ENCODE peak calls at places on chromosomes 2 and 18, in seven cellular contexts. I is heart left ventricle; J is A549; N is CD4-positive, alpha-beta memory T cell; D is IMR-90; T is tibial nerve; S is colonic mucosa. G is an unnamed sample. For H3K9me3, the result is how much of the 10 kb centered on the place peaks cover.

GRCh38 chr2:57886196-57886786 is 160.3 kb upstream of the VRK2 start:
- DNase-seq in I (no peak), J (no peak), N (no peak), D (no peak), T (no peak), S (no peak), G (no peak)

GRCh38 chr2:237326250-237327171 is 87.5 kb downstream of the COL6A3 start:
- DNase-seq in I (no peak), J (no peak), N (no peak), D (peak), T (no peak), S (no peak), G (no peak)

GRCh38 chr18:31232779-31233424 is 70.2 kb upstream of the DSC1 start:
- DNase-seq in I (no peak), J (no peak), N (no peak), D (no peak), T (no peak), S (peak), G (no peak)

GRCh38 chr18:55013685-55014084 is 54.4 kb upstream of the CCDC68 start:
- DNase-seq in I (no peak), J (no peak), N (no peak), D (no peak), T (no peak), S (no peak), G (no peak)

GRCh38 chr2:23705771-23706612 is 220.9 kb downstream of the ATAD2B start:
- DNase-seq in I (no peak), J (no peak), N (no peak), D (no peak), T (no peak), S (no peak), G (peak)

GRCh38 chr2:40148344-40148743 is 303.5 kb downstream of the SLC8A1 start:
- DNase-seq in I (no peak), J (no peak), N (no peak), D (no peak), T (no peak), S (no peak), G (no peak)

GRCh38 chr2:23502096-23502495 is 117.1 kb downstream of the KLHL29 start:
- DNase-seq in I (peak), J (no peak), N (no peak), D (no peak), T (no peak), S (no peak), G (no peak)

GRCh38 chr2:49490710-49491109 is 336.4 kb upstream of the FSHR start:
- DNase-seq in I (peak), J (peak), N (no peak), D (no peak), T (no peak), S (peak), G (peak)

GRCh38 chr2:232315049-232315922 is 63.3 kb upstream of the ALPP start:
- DNase-seq in I (peak), J (no peak), N (peak), D (peak), T (no peak), S (no peak), G (no peak)

GRCh38 chr2:190179754-190180312 is 117.3 kb upstream of the MSTN start:
- DNase-seq in I (no peak), J (no peak), N (no peak), D (no peak), T (peak), S (no peak), G (no peak)

GRCh38 chr18:50806208-50806616 is 13.6 kb downstream of the MRO start:
- DNase-seq in I (peak), J (no peak), N (no peak), D (no peak), T (no peak), S (no peak), G (no peak)

DNA sequence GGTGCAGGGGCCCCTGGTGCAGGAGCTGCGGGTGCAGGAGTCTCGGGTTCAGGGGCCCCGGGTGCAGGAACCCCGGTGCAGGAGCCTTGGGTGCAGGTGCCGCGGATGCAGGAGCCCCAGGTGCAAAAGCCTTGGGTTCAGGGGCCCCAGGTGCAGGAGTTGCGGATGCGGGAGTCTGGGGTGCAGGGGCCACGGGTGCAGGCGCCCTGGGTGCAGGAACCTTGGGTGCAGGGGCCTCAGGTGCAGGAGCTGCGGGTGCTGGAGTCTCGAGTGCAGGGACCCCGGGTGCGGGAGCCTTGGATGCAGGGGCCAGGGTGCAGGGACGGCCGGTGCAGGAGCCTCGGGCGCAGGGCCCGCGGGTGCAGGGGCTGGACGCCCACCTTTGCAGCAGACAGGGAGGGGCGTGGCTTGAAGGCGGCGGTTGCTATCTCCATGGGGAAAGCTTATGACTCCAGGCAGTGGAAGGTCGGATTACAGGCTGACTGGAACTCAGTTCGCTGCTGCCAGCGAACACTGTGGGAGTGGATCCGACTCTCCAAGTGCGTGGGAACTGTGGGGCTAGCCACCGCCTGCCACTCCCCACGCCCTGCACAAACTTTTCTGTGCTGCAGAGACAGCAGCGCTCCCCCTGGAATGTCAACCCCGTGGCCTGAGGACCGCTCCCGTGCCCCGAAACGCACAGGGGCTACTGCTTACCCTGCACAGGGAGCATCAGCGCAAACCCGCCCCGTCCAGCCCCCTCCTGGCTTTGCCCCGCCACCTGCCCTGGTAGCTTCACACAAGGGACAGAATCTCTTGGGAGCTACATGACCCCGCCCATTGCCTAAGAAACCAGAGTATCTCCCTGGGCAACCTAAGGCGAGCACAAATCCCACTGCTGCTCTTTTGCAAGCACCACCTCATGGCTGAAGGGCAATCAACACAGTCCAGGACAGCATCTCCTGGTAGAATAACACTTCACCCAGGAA is 40.3 kb downstream of the COPS9 start:
- DNase-seq in I (no peak), J (no peak), N (no peak), D (no peak), T (no peak), S (no peak), G (peak)
- H3K9me3 ChIP-seq in I (under half), J (under half), N (under half), D (under half), T (under half), S (under half), G (under half)

GRCh38 chr2:7758065-7758759 is 841.0 kb downstream of the RNF144A start:
- DNase-seq in I (no peak), J (no peak), N (no peak), D (no peak), T (no peak), S (no peak), G (no peak)
- H3K9me3 ChIP-seq in I (under half), J (under half), N (under half), D (under half), T (under half), S (under half), G (under half)

DNA sequence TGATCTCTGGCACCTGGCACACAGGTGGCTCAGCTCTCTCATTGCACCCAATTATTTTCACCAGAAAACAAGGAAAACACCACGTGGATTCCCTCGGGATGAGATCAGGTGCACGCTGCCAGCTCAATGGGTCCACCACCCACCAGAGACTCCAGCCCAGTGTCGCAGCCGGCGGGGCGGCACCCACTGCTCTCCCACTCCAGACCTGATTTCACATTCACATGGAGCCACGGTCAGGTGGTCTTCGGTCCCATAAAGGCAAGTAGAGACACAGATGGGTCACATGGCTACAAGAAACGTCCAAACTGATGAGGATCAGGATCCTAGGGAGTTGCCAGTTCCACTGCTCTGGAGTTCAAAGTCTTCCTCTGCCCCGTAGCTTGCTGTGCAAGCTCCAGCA is 217.6 kb downstream of the ANKRD30B start:
- DNase-seq in I (no peak), J (no peak), N (no peak), D (no peak), T (no peak), S (no peak), G (no peak)
- H3K9me3 ChIP-seq in I (under half), J (under half), N (under half), D (under half), T (under half), S (under half), G (half or more)

GRCh38 chr2:81299841-81300240 is 995.3 kb upstream of the LRRTM1 start:
- DNase-seq in I (no peak), J (no peak), N (no peak), D (no peak), T (no peak), S (no peak), G (no peak)
- H3K9me3 ChIP-seq in I (under half), J (under half), N (under half), D (under half), T (under half), S (under half), G (under half)

GRCh38 chr2:47503481-47504070 is 100.6 kb downstream of the MSH2 start:
- DNase-seq in I (no peak), J (no peak), N (no peak), D (no peak), T (no peak), S (no peak), G (no peak)

GRCh38 chr2:47504174-47504810 is 101.3 kb downstream of the MSH2 start:
- DNase-seq in I (no peak), J (no peak), N (no peak), D (no peak), T (no peak), S (no peak), G (no peak)

GRCh38 chr2:47499621-47500309 is 96.8 kb downstream of the MSH2 start:
- DNase-seq in I (no peak), J (no peak), N (no peak), D (no peak), T (no peak), S (no peak), G (no peak)

GRCh38 chr2:47499093-47499492 is 96.1 kb downstream of the MSH2 start:
- DNase-seq in I (no peak), J (no peak), N (no peak), D (no peak), T (no peak), S (no peak), G (no peak)

GRCh38 chr2:47501374-47502200 is 98.6 kb downstream of the MSH2 start:
- DNase-seq in I (no peak), J (no peak), N (no peak), D (peak), T (no peak), S (no peak), G (no peak)
- H3K9me3 ChIP-seq in I (under half), J (under half), N (under half), D (under half), T (under half), S (under half), G (under half)

DNA sequence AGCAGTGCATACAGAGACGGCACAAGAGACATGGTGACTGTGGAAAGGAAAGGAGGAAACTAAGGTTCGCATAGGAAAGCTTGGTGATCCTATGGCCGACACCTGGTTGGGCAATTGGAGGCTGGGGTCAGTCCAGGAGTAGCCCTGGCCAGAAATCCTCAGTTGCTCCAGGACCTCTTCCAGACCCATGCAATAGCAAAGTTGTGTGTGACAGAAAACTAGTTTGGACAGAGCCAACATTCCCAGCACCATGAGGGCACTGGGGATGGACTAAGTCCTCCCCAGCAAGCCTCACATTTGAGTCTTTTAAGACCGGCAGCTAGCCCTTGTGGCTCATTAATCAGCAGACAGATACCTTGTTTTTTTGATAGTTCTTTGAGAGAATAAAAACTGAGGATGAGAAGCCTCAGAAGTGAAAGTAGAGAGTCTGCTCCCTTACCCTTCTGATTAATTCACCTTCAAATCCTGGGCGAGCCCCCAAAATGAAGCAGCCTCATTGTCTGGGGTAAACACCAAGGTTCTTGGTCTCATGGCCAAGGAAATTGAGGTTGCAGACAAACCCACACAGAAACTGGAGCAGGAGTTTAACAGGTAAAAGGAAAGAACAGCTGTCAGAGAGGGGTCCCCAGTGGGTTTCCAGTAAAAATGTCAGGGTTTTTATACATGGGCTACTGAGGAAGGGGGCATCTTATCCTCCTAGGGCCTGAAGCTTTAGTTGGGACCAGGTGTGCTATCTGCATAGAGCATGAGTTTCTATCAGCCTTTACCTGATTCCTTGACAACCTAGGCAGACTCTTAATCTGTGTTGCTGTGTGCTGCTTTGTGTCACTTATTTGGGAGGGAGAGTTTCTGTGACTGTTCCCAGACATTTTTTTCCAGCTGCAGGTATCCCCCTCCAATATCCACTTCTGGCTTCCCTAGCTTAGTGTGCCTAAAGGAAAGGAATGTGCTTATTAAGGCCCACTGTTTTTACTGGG is 39.1 kb downstream of the STK17B start:
- DNase-seq in I (peak), J (no peak), N (peak), D (peak), T (no peak), S (no peak), G (no peak)
- H3K9me3 ChIP-seq in I (half or more), J (under half), N (under half), D (under half), T (under half), S (under half), G (half or more)

GRCh38 chr18:34893239-34893638 is 148.0 kb upstream of the MAPRE2 start:
- DNase-seq in I (no peak), J (no peak), N (no peak), D (no peak), T (no peak), S (no peak), G (no peak)
- H3K9me3 ChIP-seq in I (under half), J (under half), N (under half), D (under half), T (under half), S (under half), G (under half)

DNA sequence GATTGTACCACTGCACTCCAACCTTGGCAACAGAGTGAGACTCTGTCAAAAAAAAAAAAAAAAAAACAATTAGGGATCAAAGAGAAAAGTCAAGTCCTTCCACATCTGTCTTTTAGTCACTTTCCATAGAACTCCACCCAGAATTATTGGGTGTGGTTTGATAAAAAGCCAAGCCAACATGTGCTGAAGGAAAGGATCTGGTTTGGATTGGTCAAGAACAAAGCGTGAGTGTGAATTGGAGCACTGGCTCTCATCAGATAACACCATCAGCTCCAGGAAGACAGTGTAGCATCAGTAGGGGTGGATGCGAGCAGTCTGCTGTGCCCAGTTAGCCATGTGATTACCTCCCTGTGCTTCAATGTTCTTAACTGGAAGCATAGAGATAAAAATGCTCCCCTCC is 68.3 kb downstream of the FAM124B start:
- DNase-seq in I (no peak), J (no peak), N (no peak), D (no peak), T (no peak), S (no peak), G (no peak)
- H3K9me3 ChIP-seq in I (under half), J (under half), N (under half), D (under half), T (under half), S (under half), G (under half)